ENCODE peak calls at places on chromosomes 6 and 20, in eight cellular contexts. U is foreskin fibroblast, K is B cell, W is AG04450, Y is IMR-90, T is psoas muscle, L is WERI-Rb-1, F is PC-9. Q is an unnamed sample.

GRCh38 chr6:74249658-74250057 is 553.7 kb downstream of the CD109 start:
- DNase-seq in U (peak; percentile 23), K (no peak), W (peak; percentile 74), Y (peak; percentile 96), T (no peak), L (no peak), F (no peak), Q (no peak)

GRCh38 chr6:149079911-149080501 is 237.5 kb upstream of the TAB2 start:
- DNase-seq in U (peak; percentile 76), K (no peak), W (no peak), Y (peak; percentile 73), T (peak; percentile 45), L (no peak), F (no peak), Q (no peak)

GRCh38 chr6:139126255-139126654 is 8.6 kb upstream of the HECA start:
- DNase-seq in U (peak; percentile 88), K (no peak), W (peak; percentile 55), Y (peak; percentile 92), T (no peak), L (no peak), F (no peak), Q (no peak)

GRCh38 chr20:46946181-46946624 is 51.6 kb downstream of the EYA2 start:
- DNase-seq in U (no peak), K (no peak), W (no peak), Y (no peak), T (no peak), L (no peak), F (no peak), Q (no peak)

GRCh38 chr20:61588356-61589054 is 336.4 kb downstream of the CDH4 start:
- DNase-seq in U (peak; percentile 74), K (no peak), W (peak; percentile 10), Y (peak; percentile 69), T (no peak), L (no peak), F (no peak), Q (no peak)

GRCh38 chr6:17169291-17169690 is 67.4 kb downstream of the STMND1 start:
- DNase-seq in U (no peak), K (no peak), W (peak; percentile 68), Y (peak; percentile 83), T (peak; percentile 52), L (no peak), F (no peak), Q (no peak)

GRCh38 chr6:79277109-79277508 is 42.6 kb upstream of the HMGN3 start:
- DNase-seq in U (peak; percentile 36), K (no peak), W (no peak), Y (peak; percentile 1), T (no peak), L (no peak), F (no peak), Q (no peak)

GRCh38 chr6:16238057-16238657 is at the start of gene GMPR:
- DNase-seq in U (peak; percentile 54), K (peak; percentile 78), W (no peak), Y (peak; percentile 39), T (peak; percentile 86), L (peak; percentile 55), F (no peak), Q (peak; percentile 79)

GRCh38 chr6:90131614-90132423 is 164.8 kb downstream of the BACH2 start:
- DNase-seq in U (peak; percentile 42), K (no peak), W (peak; percentile 59), Y (peak; percentile 63), T (peak; percentile 52), L (no peak), F (no peak), Q (no peak)

GRCh38 chr20:52747736-52748135 is 224.4 kb upstream of the TSHZ2 start:
- DNase-seq in U (no peak), K (no peak), W (no peak), Y (no peak), T (no peak), L (peak; percentile 44), F (no peak), Q (no peak)

GRCh38 chr6:43228951-43229802 is at the start of gene DNPH1:
- DNase-seq in U (peak; percentile 65), K (peak; percentile 90), W (no peak), Y (peak; percentile 48), T (peak; percentile 78), L (peak; percentile 85), F (peak; percentile 50), Q (peak; percentile 62)

GRCh38 chr20:13302647-13303425 is 81.8 kb downstream of the ISM1 start:
- DNase-seq in U (peak; percentile 9), K (no peak), W (no peak), Y (no peak), T (no peak), L (peak; percentile 62), F (no peak), Q (no peak)

GRCh38 chr6:132218063-132218696 is 183.1 kb downstream of the MOXD1 start:
- DNase-seq in U (no peak), K (peak; percentile 38), W (peak; percentile 23), Y (peak; percentile 68), T (no peak), L (no peak), F (no peak), Q (no peak)

GRCh38 chr6:62284725-62285124 is 1.3 kb downstream of the KHDRBS2 start:
- DNase-seq in U (no peak), K (no peak), W (no peak), Y (no peak), T (no peak), L (no peak), F (no peak), Q (no peak)

GRCh38 chr6:62283359-62283758 is 2.7 kb downstream of the KHDRBS2 start:
- DNase-seq in U (no peak), K (no peak), W (no peak), Y (no peak), T (no peak), L (no peak), F (no peak), Q (no peak)

GRCh38 chr6:62286470-62286843 is 432 bp upstream of the KHDRBS2 start:
- DNase-seq in U (no peak), K (peak; percentile 26), W (no peak), Y (no peak), T (no peak), L (no peak), F (no peak), Q (no peak)

GRCh38 chr6:62285612-62286469 is at the start of gene KHDRBS2:
- DNase-seq in U (no peak), K (peak; percentile 91), W (no peak), Y (no peak), T (peak; percentile 79), L (peak; percentile 15), F (no peak), Q (peak; percentile 84)

DNA sequence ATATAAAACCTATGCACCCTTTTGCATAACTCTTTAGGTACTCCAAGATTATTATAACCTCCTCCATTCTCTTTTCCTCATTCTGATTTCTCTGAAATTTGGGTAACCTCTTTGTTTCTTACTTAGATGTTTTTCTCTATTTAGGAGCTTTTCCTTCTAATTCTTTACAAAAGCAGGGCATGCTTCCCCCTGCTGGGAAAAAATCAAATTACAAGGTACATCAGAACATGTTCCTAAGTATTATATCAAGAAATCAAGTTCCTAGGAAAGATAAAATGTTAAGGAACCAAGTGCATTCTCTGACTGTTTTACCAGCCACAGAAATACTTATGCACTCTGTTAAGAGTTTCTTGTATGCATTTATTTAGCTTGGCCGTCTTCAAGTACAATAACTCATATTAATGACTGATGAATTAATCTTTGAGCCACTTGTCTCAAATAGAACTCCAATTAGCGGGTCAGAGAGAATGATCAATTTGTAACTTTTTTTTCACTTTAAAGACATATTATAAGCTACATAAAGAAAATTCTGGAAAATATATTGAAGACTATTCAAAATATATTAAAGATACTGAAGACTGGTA is 2.1 kb downstream of the KHDRBS2 start:
- DNase-seq in U (no peak), K (peak; percentile 64), W (no peak), Y (peak; percentile 0), T (no peak), L (no peak), F (no peak), Q (no peak)
- TF ChIP-seq CTCF in U (peak; percentile 32), K (peak; percentile 94), W (no peak), Y (peak; percentile 39), T (peak; percentile 32), L (peak; percentile 13), F (peak; percentile 71), Q (peak; percentile 77)

GRCh38 chr6:170292778-170293164 is 1.9 kb upstream of the DLL1 start:
- DNase-seq in U (no peak), K (no peak), W (no peak), Y (no peak), T (no peak), L (no peak), F (no peak), Q (peak; percentile 16)
- TF ChIP-seq CTCF in U (no peak), K (no peak), W (no peak), Y (no peak), T (peak; percentile 22), L (no peak), F (no peak), Q (no peak)

GRCh38 chr20:22584630-22584921 is 204 bp upstream of the FOXA2 start:
- DNase-seq in U (no peak), K (no peak), W (no peak), Y (no peak), T (no peak), L (no peak), F (no peak), Q (no peak)

GRCh38 chr20:22585786-22586493 is 1.6 kb upstream of the FOXA2 start:
- DNase-seq in U (no peak), K (no peak), W (no peak), Y (no peak), T (no peak), L (no peak), F (no peak), Q (no peak)

GRCh38 chr20:22584922-22585785 is 782 bp upstream of the FOXA2 start:
- DNase-seq in U (no peak), K (no peak), W (no peak), Y (no peak), T (no peak), L (no peak), F (no peak), Q (no peak)

GRCh38 chr20:22583773-22584629 is at the start of gene FOXA2:
- DNase-seq in U (no peak), K (no peak), W (no peak), Y (no peak), T (no peak), L (no peak), F (no peak), Q (no peak)

DNA sequence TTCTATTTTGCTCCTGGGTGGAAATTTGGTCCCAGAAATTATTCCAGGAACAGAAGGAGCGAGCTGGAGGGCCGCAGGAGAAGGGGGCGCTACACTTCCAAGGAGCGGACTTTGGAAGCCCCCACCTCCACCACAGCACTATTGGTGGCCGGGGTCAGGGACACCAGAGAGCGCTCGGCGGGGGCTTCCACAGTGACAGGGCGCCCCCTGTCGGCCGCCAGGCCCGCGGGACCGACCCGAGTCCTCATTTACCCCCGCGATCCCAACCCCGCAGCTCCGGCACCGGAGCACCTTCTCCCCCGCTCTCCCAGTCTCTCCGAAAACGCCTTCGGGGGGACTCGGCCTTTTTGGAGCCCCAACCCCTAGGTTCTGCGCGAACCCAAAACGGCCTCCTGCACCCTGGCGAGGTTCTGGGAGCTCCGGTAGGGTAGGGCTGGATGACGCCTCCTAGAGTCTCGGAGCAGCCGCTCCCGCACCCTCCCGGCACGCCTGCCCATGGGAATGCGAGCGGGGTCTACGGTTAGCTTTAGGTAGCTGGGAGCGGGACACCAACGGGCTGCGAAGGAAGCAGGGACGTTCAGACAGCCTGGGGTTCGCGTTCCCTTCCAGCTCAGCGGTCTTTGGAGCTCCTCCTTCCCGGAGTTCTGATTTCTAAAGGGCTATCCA is 2.4 kb upstream of the FOXA2 start:
- DNase-seq in U (no peak), K (peak; percentile 13), W (no peak), Y (no peak), T (no peak), L (peak; percentile 12), F (no peak), Q (no peak)
- TF ChIP-seq CTCF in U (no peak), K (no peak), W (peak; percentile 27), Y (no peak), T (peak; percentile 47), L (peak; percentile 63), F (peak; percentile 64), Q (peak; percentile 26)

GRCh38 chr6:131063028-131063763 is at the start of gene EPB41L2:
- DNase-seq in U (peak; percentile 91), K (peak; percentile 95), W (peak; percentile 70), Y (peak; percentile 86), T (peak; percentile 90), L (peak; percentile 90), F (peak; percentile 77), Q (peak; percentile 56)
- TF ChIP-seq CTCF in U (no peak), K (peak; percentile 31), W (peak; percentile 37), Y (peak; percentile 20), T (peak; percentile 40), L (no peak), F (no peak), Q (peak; percentile 15)